ENCODE peak calls at places on chromosomes 16 and 17, in five cellular contexts. B is tibial artery; I is MM.1S; M is H9; R is CD4-positive, alpha-beta T cell. Y is an unnamed sample.
A peak's percentile ranks its signal among the peaks of the same experiment; 100 is the strongest.

GRCh38 chr17:2212328-2212981 is 91.1 kb downstream of the SMG6 start:
- DNase-seq in B (peak; percentile 85), I (no peak), M (no peak), R (no peak), Y (no peak)

GRCh38 chr17:73393962-73394361 is 82.2 kb upstream of the CDC42EP4 start:
- DNase-seq in B (no peak), I (no peak), M (peak; percentile 55), R (no peak), Y (peak; percentile 31)

GRCh38 chr17:60971515-60972369 is 294.1 kb downstream of the BCAS3 start:
- DNase-seq in B (no peak), I (peak; percentile 56), M (peak; percentile 64), R (peak; percentile 8), Y (no peak)

GRCh38 chr17:18278867-18279266 is 18.4 kb downstream of the MIEF2 start:
- DNase-seq in B (no peak), I (no peak), M (no peak), R (no peak), Y (no peak)

GRCh38 chr16:83227336-83227735 is 580.4 kb upstream of the HSBP1 start:
- DNase-seq in B (no peak), I (no peak), M (no peak), R (no peak), Y (no peak)

GRCh38 chr17:75872434-75873351 is 5.7 kb downstream of the TRIM47 start:
- DNase-seq in B (peak; percentile 96), I (peak; percentile 69), M (peak; percentile 75), R (peak; percentile 69), Y (peak; percentile 75)

GRCh38 chr17:66290097-66290722 is 12.2 kb upstream of the PRKCA start:
- DNase-seq in B (no peak), I (no peak), M (no peak), R (no peak), Y (no peak)

GRCh38 chr16:78893340-78893739 is 707.2 kb downstream of the MAF start:
- DNase-seq in B (no peak), I (no peak), M (no peak), R (no peak), Y (no peak)

GRCh38 chr16:12729448-12729847 is 74.2 kb downstream of the CPPED1 start:
- DNase-seq in B (no peak), I (no peak), M (no peak), R (no peak), Y (no peak)

GRCh38 chr16:12257926-12258561 is 281.5 kb downstream of the SNX29 start:
- DNase-seq in B (peak; percentile 45), I (no peak), M (peak; percentile 57), R (no peak), Y (no peak)

GRCh38 chr17:48055531-48056245 is 7.5 kb downstream of the NFE2L1 start:
- DNase-seq in B (no peak), I (peak; percentile 29), M (peak; percentile 96), R (no peak), Y (no peak)

GRCh38 chr17:16283705-16284104 is 66.7 kb downstream of the PIGL start:
- DNase-seq in B (no peak), I (no peak), M (no peak), R (no peak), Y (no peak)

GRCh38 chr17:45189002-45189401 is 27.3 kb downstream of the HEXIM2 start:
- DNase-seq in B (no peak), I (no peak), M (no peak), R (no peak), Y (no peak)

GRCh38 chr17:66398617-66399016 is 96.2 kb downstream of the PRKCA start:
- DNase-seq in B (no peak), I (no peak), M (no peak), R (no peak), Y (no peak)

GRCh38 chr17:43632231-43632630 is 29.5 kb downstream of the MEOX1 start:
- DNase-seq in B (no peak), I (no peak), M (no peak), R (no peak), Y (no peak)

GRCh38 chr16:51637744-51638100 is 486.7 kb upstream of the SALL1 start:
- DNase-seq in B (no peak), I (no peak), M (no peak), R (no peak), Y (no peak)

GRCh38 chr17:58630883-58631522 is 60.8 kb downstream of the TEX14 start:
- DNase-seq in B (no peak), I (no peak), M (peak; percentile 92), R (peak; percentile 16), Y (peak; percentile 43)

GRCh38 chr16:1681032-1681431 is 3.0 kb downstream of the JPT2 start:
- DNase-seq in B (no peak), I (no peak), M (no peak), R (no peak), Y (no peak)

GRCh38 chr16:87834668-87835473 is 34.4 kb downstream of the SLC7A5 start:
- DNase-seq in B (no peak), I (no peak), M (no peak), R (no peak), Y (no peak)

GRCh38 chr17:18186271-18186982 is 2.8 kb downstream of the ALKBH5 start:
- DNase-seq in B (no peak), I (no peak), M (no peak), R (no peak), Y (no peak)

GRCh38 chr16:383326-384020 is 1.7 kb upstream of the PGAP6 start:
- DNase-seq in B (peak; percentile 64), I (no peak), M (peak; percentile 91), R (peak; percentile 23), Y (peak; percentile 71)

GRCh38 chr16:4339909-4340308 is 11.2 kb downstream of the PAM16 start:
- DNase-seq in B (no peak), I (no peak), M (no peak), R (no peak), Y (peak; percentile 68)

GRCh38 chr17:66673668-66674276 is 161.1 kb upstream of the CACNG5 start:
- DNase-seq in B (no peak), I (peak; percentile 85), M (peak; percentile 66), R (peak; percentile 55), Y (no peak)

GRCh38 chr17:75738218-75738802 is 17.1 kb downstream of the ITGB4 start:
- DNase-seq in B (peak; percentile 57), I (no peak), M (no peak), R (no peak), Y (peak; percentile 79)

GRCh38 chr17:4691686-4692085 is 12.3 kb downstream of the PELP1 start:
- DNase-seq in B (peak; percentile 19), I (no peak), M (no peak), R (no peak), Y (no peak)

GRCh38 chr17:33667052-33667509 is 374.0 kb upstream of the ASIC2 start:
- DNase-seq in B (no peak), I (peak; percentile 63), M (no peak), R (peak; percentile 9), Y (no peak)

GRCh38 chr17:61410555-61411089 is 11.0 kb downstream of the TBX2 start:
- DNase-seq in B (peak; percentile 92), I (peak; percentile 59), M (peak; percentile 93), R (peak; percentile 64), Y (peak; percentile 84)

GRCh38 chr17:61285483-61286320 is 113.9 kb upstream of the TBX2 start:
- DNase-seq in B (no peak), I (no peak), M (peak; percentile 52), R (no peak), Y (no peak)

GRCh38 chr16:85479972-85480726 is 133.0 kb upstream of the GSE1 start:
- DNase-seq in B (no peak), I (peak; percentile 37), M (peak; percentile 67), R (no peak), Y (peak; percentile 75)

GRCh38 chr17:66964083-66964771 is at the start of gene CACNG4:
- DNase-seq in B (no peak), I (no peak), M (no peak), R (no peak), Y (no peak)

GRCh38 chr17:15447928-15448579 is 19.4 kb downstream of the CDRT4 start:
- DNase-seq in B (no peak), I (no peak), M (no peak), R (no peak), Y (no peak)

GRCh38 chr17:82956726-82957468 is 117.1 kb upstream of the ZNF750 start:
- DNase-seq in B (peak; percentile 59), I (no peak), M (peak; percentile 26), R (no peak), Y (no peak)

GRCh38 chr17:50909765-50910661 is 43.9 kb upstream of the TOB1 start:
- DNase-seq in B (no peak), I (no peak), M (no peak), R (peak; percentile 80), Y (no peak)

GRCh38 chr17:82105882-82106696 is 8.1 kb upstream of the FASN start:
- DNase-seq in B (no peak), I (peak; percentile 86), M (peak; percentile 95), R (peak; percentile 50), Y (peak; percentile 90)

GRCh38 chr17:21511368-21512195 is 135.4 kb downstream of the KCNJ12 start:
- DNase-seq in B (peak; percentile 90), I (peak; percentile 56), M (peak; percentile 95), R (peak; percentile 53), Y (peak; percentile 90)
- H3K27ac ChIP-seq in B (peak overlapping the region; percentile 68), I (no peak overlapping the region), M (no peak overlapping the region), R (no peak overlapping the region), Y (peak overlapping the region; percentile 37)

GRCh38 chr16:50621452-50621792 is 59.7 kb downstream of the SNX20 start:
- DNase-seq in B (no peak), I (no peak), M (no peak), R (no peak), Y (no peak)
- TF ChIP-seq CTCF in B (no peak), I (no peak), M (no peak), R (no peak), Y (no peak)

DNA sequence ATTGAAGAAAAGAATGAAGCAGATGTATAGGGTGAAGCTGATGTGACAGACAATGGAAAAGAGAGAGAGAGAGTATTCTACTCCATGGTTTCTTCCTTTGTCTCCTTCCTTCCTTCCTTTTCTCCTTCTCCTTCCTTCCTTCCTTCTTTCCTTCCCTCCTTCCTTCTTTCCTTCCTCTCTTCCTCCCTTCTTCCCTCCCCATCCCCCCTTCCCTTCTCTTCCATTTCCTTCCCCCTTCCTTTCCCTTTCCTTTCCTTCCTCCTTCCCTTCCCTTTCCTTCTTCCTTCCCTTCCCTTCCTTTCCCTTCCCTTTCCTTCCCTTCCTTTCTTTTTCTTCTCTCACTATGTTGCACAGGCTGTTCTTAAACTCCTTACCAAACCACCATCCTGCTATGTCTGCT is 55.7 kb upstream of the GPR139 start:
- DNase-seq in B (no peak), I (no peak), M (no peak), R (no peak), Y (no peak)
- H3K27ac ChIP-seq in B (no peak overlapping the region), I (no peak overlapping the region), M (no peak overlapping the region), R (no peak overlapping the region), Y (no peak overlapping the region)

DNA sequence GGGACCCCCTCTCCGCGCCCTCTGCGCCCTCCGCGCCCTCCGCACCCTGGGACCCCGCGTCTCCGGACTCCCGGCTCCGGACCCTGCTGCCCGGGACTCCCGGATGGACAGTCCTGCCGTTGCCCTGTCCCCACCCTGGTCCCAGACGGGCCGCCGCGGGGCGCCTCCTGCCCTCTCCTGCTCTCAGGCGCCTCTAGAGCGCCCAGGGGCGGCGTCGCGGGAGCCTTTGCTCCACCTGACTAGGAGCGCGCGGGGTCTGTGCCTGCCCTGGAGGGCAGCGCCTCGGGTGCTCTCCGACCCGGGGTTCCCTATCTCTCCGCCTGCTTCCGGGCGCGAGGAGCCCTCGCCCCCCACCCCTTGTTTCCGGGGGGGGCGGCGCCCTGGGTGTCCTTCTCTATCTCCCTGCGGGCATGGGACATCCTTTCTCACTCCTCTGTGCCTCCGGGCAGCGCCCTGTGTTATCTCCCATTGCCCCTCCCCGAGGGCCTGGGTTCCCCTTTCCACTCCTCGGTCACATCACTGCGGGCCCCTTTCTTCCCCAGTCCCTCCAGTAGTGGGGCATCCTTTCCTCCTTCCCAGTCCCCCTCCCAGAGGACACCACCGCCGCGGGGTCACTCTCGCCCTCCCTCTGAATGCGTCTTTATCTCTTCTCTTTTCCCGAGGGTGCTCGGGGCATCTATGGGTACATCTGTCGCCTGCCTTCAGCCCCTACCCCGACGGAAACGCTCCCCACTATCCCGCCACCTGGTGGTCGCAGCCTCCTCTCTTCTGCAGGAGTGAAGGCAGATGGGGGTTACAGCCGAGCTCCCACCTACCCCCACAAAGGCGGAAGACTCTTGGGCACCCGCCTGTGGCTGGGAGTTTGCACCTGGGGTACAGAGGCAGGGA is 865 bp downstream of the PRKCB start:
- DNase-seq in B (no peak), I (no peak), M (peak; percentile 68), R (peak; percentile 43), Y (peak; percentile 67)
- TF ChIP-seq CTCF in B (no peak), I (no peak), M (peak; percentile 68), R (peak; percentile 42), Y (no peak)

Y was measured in lower lobe of right lung.